ENCODE peak calls at places on chromosomes 16 and 17, in seven cellular contexts. C is kidney; H is CD4-positive, alpha-beta T cell; T is PC-3; R is PC-9; N is upper lobe of right lung; Y is fibroblast of lung. B is an unnamed sample.

GRCh38 chr17:61809816-61810392 is 53.4 kb downstream of the BRIP1 start:
- DNase-seq in N (no peak), T (peak), Y (peak), C (no peak), H (no peak), R (no peak), B (peak)

GRCh38 chr16:15452456-15452855 is 18.1 kb downstream of the BMERB1 start:
- DNase-seq in R (no peak), N (no peak), H (no peak), T (no peak), Y (no peak), C (no peak), B (no peak)

GRCh38 chr17:2709173-2709661 is 2.3 kb downstream of the CLUH start:
- DNase-seq in T (peak), C (peak), H (no peak), N (peak), Y (no peak), R (peak), B (peak)

GRCh38 chr16:11253009-11253994 is 2.7 kb downstream of the SOCS1 start:
- DNase-seq in N (no peak), Y (peak), C (no peak), T (no peak), H (peak), R (no peak), B (no peak)

GRCh38 chr17:76542984-76543383 is 3.1 kb downstream of the PRCD start:
- DNase-seq in C (peak), Y (no peak), H (no peak), T (no peak), R (no peak), N (no peak), B (no peak)

GRCh38 chr17:17304521-17304985 is 1.4 kb downstream of the NT5M start:
- DNase-seq in T (no peak), Y (no peak), C (no peak), N (no peak), R (no peak), H (no peak), B (no peak)

GRCh38 chr16:76796978-76797377 is 394.0 kb upstream of the MON1B start:
- DNase-seq in Y (no peak), T (peak), C (no peak), R (no peak), H (no peak), N (no peak), B (no peak)

GRCh38 chr17:63611354-63611753 is 10.7 kb downstream of the TACO1 start:
- DNase-seq in C (no peak), R (no peak), N (no peak), T (no peak), H (no peak), Y (no peak), B (no peak)

GRCh38 chr17:30376621-30377452 is 1.9 kb upstream of the CPD start:
- DNase-seq in N (peak), T (peak), R (peak), C (peak), H (no peak), Y (peak), B (no peak)

GRCh38 chr16:47565454-47565853 is 104.3 kb downstream of the PHKB start:
- DNase-seq in Y (peak), T (peak), R (no peak), N (peak), C (no peak), H (no peak), B (peak)

GRCh38 chr17:70029019-70029767 is 45.8 kb upstream of the KCNJ16 start:
- DNase-seq in N (no peak), Y (no peak), H (no peak), T (no peak), R (no peak), C (no peak), B (no peak)

GRCh38 chr16:56635441-56635967 is 3.0 kb upstream of the MT1A start:
- DNase-seq in H (no peak), T (no peak), Y (no peak), R (no peak), C (no peak), N (no peak), B (no peak)

GRCh38 chr17:60065136-60065535 is 13.6 kb downstream of the HEATR6 start:
- DNase-seq in T (peak), R (no peak), H (no peak), Y (peak), C (no peak), N (no peak), B (peak)

GRCh38 chr16:86831366-86831765 is 253.0 kb downstream of the FOXL1 start:
- DNase-seq in C (no peak), H (no peak), Y (no peak), T (peak), R (no peak), N (no peak), B (no peak)

GRCh38 chr16:719815-720506 is 985 bp upstream of the ANTKMT start:
- DNase-seq in Y (no peak), C (no peak), N (no peak), R (no peak), T (peak), H (no peak), B (no peak)

GRCh38 chr17:50149425-50150353 is 788 bp downstream of the PPP1R9B start:
- DNase-seq in Y (peak), N (peak), C (peak), T (peak), R (no peak), H (peak), B (no peak)

GRCh38 chr17:67139784-67140665 is 95.7 kb downstream of the CACNG1 start:
- DNase-seq in T (peak), H (no peak), C (no peak), N (no peak), Y (peak), R (peak), B (peak)

GRCh38 chr17:19343671-19344151 is 18.8 kb downstream of the B9D1 start:
- DNase-seq in N (peak), C (peak), R (no peak), H (no peak), Y (no peak), T (no peak), B (no peak)

GRCh38 chr16:49478107-49478506 is 104.5 kb downstream of the C16orf78 start:
- DNase-seq in Y (no peak), N (peak), H (no peak), T (no peak), R (no peak), C (peak), B (no peak)

GRCh38 chr17:2684549-2684948 is 27.0 kb downstream of the CLUH start:
- DNase-seq in R (no peak), Y (no peak), H (no peak), N (peak), T (no peak), C (peak), B (no peak)

GRCh38 chr16:27154573-27155521 is 48.5 kb upstream of the KDM8 start:
- DNase-seq in T (peak), H (peak), N (peak), C (peak), Y (peak), R (no peak), B (peak)
- TF ChIP-seq CTCF in T (peak), H (peak), N (peak), C (peak), Y (peak), R (peak), B (peak)

GRCh38 chr17:57915532-57915931 is 39.7 kb downstream of the CUEDC1 start:
- DNase-seq in C (no peak), Y (no peak), T (no peak), H (no peak), N (no peak), R (no peak), B (no peak)

GRCh38 chr17:57913576-57914273 is 41.5 kb downstream of the CUEDC1 start:
- DNase-seq in Y (no peak), H (no peak), T (no peak), R (no peak), N (no peak), C (no peak), B (no peak)

GRCh38 chr17:57911834-57912673 is 43.2 kb downstream of the CUEDC1 start:
- DNase-seq in N (peak), C (peak), H (no peak), Y (peak), R (peak), T (peak), B (no peak)

GRCh38 chr17:57915980-57916757 is 39.0 kb downstream of the CUEDC1 start:
- DNase-seq in T (no peak), C (no peak), H (no peak), Y (no peak), N (no peak), R (no peak), B (no peak)

DNA sequence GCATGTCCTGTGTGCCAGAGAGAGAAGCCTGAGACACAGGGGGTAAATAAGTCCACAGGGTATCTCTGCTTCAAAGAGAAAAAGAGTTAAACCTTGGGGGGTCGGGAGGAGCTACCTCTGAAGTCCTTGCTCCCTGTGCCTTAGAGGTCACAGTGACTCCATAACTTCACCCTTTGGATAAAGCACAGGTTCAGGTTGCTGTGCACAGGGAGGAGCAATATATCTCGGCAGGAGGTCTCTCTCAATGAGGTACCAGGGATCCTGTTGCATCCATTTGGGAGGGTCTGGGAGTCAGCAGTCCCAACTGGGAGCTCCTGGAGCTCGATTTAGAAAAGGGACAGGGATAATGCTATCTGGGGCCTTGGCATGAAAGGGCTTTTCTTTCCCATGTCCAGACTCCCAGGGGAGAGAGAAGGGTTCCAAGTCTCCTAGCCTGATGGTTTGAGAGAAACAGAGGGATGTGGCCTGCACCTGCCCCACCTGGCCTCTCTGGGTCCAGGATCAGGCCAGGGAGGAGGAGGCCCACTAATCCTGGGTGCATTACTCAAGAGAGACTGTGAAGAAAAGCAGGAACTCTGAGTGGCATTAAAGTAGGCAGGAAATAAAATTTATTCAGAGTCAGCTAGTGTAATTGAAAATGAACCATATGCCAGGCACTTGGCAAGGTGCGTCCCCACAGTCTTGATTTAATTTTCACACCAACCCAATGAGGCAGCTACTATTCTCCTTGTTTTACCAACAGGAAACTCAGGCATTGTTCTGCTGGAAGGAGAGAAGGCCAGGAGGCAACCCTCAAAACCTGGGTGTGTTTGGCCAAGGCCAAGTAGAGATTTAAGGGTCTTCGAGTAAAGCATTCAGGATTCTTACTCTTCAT is 40.7 kb downstream of the CUEDC1 start:
- DNase-seq in N (no peak), Y (no peak), H (no peak), T (no peak), R (no peak), C (no peak), B (no peak)
- H3K27ac ChIP-seq in N (peak), Y (no peak), H (no peak), T (no peak), R (no peak), C (no peak), B (peak)

GRCh38 chr17:36773039-36773438 is 164.2 kb upstream of the LHX1 start:
- DNase-seq in H (no peak), N (no peak), R (no peak), Y (no peak), T (no peak), C (no peak), B (no peak)

GRCh38 chr17:36768355-36768754 is 167.0 kb downstream of the MRM1 start:
- DNase-seq in C (no peak), T (no peak), H (no peak), N (no peak), R (no peak), Y (no peak), B (no peak)
- TF ChIP-seq CTCF in C (peak), T (no peak), H (no peak), N (no peak), R (no peak), Y (no peak), B (no peak)

GRCh38 chr17:79799174-79799537 is 2.3 kb upstream of the CBX8 start:
- DNase-seq in H (no peak), N (peak), T (no peak), Y (no peak), C (peak), R (no peak), B (no peak)
- H3K27ac ChIP-seq in H (no peak), N (no peak), T (no peak), Y (no peak), C (no peak), R (no peak), B (no peak)

DNA sequence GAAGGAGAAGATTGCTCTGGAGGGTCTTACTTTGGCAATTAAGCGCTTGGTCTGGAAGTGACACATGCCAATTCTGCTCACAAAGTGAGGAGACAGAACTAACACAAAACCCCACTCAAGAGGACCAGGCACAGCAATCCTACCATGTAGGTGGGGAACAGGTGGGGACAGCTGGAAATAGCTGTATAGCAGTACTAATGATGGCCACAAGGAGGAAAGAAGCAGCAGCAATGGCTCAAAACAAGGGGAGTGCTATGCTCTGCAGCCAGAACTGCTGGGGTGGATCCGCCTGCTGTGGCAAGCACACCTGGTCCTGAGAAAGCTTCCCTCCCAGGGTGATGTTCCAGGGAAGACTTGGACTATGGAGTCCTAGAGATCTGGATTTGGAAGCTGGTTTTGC is 17.0 kb upstream of the TMEM132E start:
- DNase-seq in C (no peak), Y (no peak), N (no peak), R (no peak), H (no peak), T (no peak), B (no peak)
- TF ChIP-seq CTCF in C (peak), Y (peak), N (peak), R (peak), H (peak), T (peak), B (no peak)

GRCh38 chr17:79959042-79959441 is 76.6 kb downstream of the TBC1D16 start:
- DNase-seq in C (no peak), N (no peak), R (no peak), T (no peak), H (no peak), Y (no peak), B (no peak)
- H3K27ac ChIP-seq in C (no peak), N (no peak), R (no peak), T (no peak), H (no peak), Y (no peak), B (no peak)

GRCh38 chr16:68762996-68763756 is 26.1 kb downstream of the CDH1 start:
- DNase-seq in H (no peak), C (no peak), T (no peak), R (no peak), N (no peak), Y (peak), B (no peak)
- TF ChIP-seq CTCF in H (no peak), C (no peak), T (no peak), R (no peak), N (no peak), Y (no peak), B (no peak)